ENCODE peak calls at places on chromosome 15, in ten cellular contexts. One of them, this sample, is unnamed. For H3K9me3, the result is how much of the 10 kb centered on the place peaks cover.

GRCh38 chr15:68252925-68253534 is 23.5 kb upstream of the CLN6 start:
- DNase-seq in thoracic aorta: no peak
- DNase-seq in ovary: peak
- DNase-seq in IMR-90: peak
- DNase-seq in left lung: no peak
- DNase-seq in colonic mucosa: peak
- DNase-seq in stomach: peak
- DNase-seq in MM.1S: peak
- DNase-seq in neural progenitor cell: peak
- DNase-seq in cardiac muscle cell: peak
- DNase-seq in this sample: no peak

GRCh38 chr15:67178569-67179210 is 75.8 kb downstream of the AAGAB start:
- DNase-seq in thoracic aorta: no peak
- DNase-seq in ovary: no peak
- DNase-seq in IMR-90: peak
- DNase-seq in left lung: no peak
- DNase-seq in colonic mucosa: no peak
- DNase-seq in stomach: no peak
- DNase-seq in MM.1S: no peak
- DNase-seq in neural progenitor cell: no peak
- DNase-seq in cardiac muscle cell: peak
- DNase-seq in this sample: peak

GRCh38 chr15:92383528-92384326 is 10.0 kb upstream of the ST8SIA2 start:
- DNase-seq in thoracic aorta: no peak
- DNase-seq in ovary: no peak
- DNase-seq in IMR-90: peak
- DNase-seq in left lung: no peak
- DNase-seq in colonic mucosa: peak
- DNase-seq in stomach: no peak
- DNase-seq in MM.1S: peak
- DNase-seq in neural progenitor cell: peak
- DNase-seq in cardiac muscle cell: peak
- DNase-seq in this sample: no peak

GRCh38 chr15:77838061-77838460 is 205.3 kb upstream of the LINGO1 start:
- DNase-seq in thoracic aorta: no peak
- DNase-seq in ovary: no peak
- DNase-seq in IMR-90: no peak
- DNase-seq in left lung: no peak
- DNase-seq in colonic mucosa: no peak
- DNase-seq in stomach: no peak
- DNase-seq in MM.1S: no peak
- DNase-seq in neural progenitor cell: no peak
- DNase-seq in cardiac muscle cell: peak
- DNase-seq in this sample: peak

GRCh38 chr15:70337292-70338186 is 239.8 kb upstream of the TLE3 start:
- DNase-seq in thoracic aorta: no peak
- DNase-seq in ovary: no peak
- DNase-seq in IMR-90: no peak
- DNase-seq in left lung: no peak
- DNase-seq in colonic mucosa: no peak
- DNase-seq in stomach: no peak
- DNase-seq in MM.1S: no peak
- DNase-seq in neural progenitor cell: no peak
- DNase-seq in cardiac muscle cell: peak
- DNase-seq in this sample: peak

GRCh38 chr15:95016511-95017219 is 785.3 kb downstream of the MCTP2 start:
- DNase-seq in thoracic aorta: no peak
- DNase-seq in ovary: no peak
- DNase-seq in IMR-90: peak
- DNase-seq in left lung: no peak
- DNase-seq in colonic mucosa: no peak
- DNase-seq in stomach: no peak
- DNase-seq in MM.1S: no peak
- DNase-seq in neural progenitor cell: no peak
- DNase-seq in cardiac muscle cell: no peak
- DNase-seq in this sample: no peak

GRCh38 chr15:35771878-35772442 is 226.0 kb upstream of the DPH6 start:
- DNase-seq in thoracic aorta: no peak
- DNase-seq in ovary: no peak
- DNase-seq in IMR-90: no peak
- DNase-seq in left lung: no peak
- DNase-seq in colonic mucosa: no peak
- DNase-seq in stomach: no peak
- DNase-seq in MM.1S: no peak
- DNase-seq in neural progenitor cell: peak
- DNase-seq in cardiac muscle cell: no peak
- DNase-seq in this sample: no peak

GRCh38 chr15:71252036-71252898 is 137.0 kb downstream of the THSD4 start:
- DNase-seq in thoracic aorta: no peak
- DNase-seq in ovary: no peak
- DNase-seq in IMR-90: peak
- DNase-seq in left lung: no peak
- DNase-seq in colonic mucosa: no peak
- DNase-seq in stomach: no peak
- DNase-seq in MM.1S: no peak
- DNase-seq in neural progenitor cell: no peak
- DNase-seq in cardiac muscle cell: peak
- DNase-seq in this sample: peak

GRCh38 chr15:100256096-100256984 is 85.4 kb downstream of the ADAMTS17 start:
- DNase-seq in thoracic aorta: no peak
- DNase-seq in ovary: no peak
- DNase-seq in IMR-90: no peak
- DNase-seq in left lung: no peak
- DNase-seq in colonic mucosa: no peak
- DNase-seq in stomach: peak
- DNase-seq in MM.1S: no peak
- DNase-seq in neural progenitor cell: no peak
- DNase-seq in cardiac muscle cell: no peak
- DNase-seq in this sample: no peak

GRCh38 chr15:74958320-74958907 is 1.8 kb upstream of the RPP25 start:
- DNase-seq in thoracic aorta: peak
- DNase-seq in ovary: no peak
- DNase-seq in IMR-90: no peak
- DNase-seq in left lung: peak
- DNase-seq in colonic mucosa: peak
- DNase-seq in stomach: peak
- DNase-seq in MM.1S: no peak
- DNase-seq in neural progenitor cell: peak
- DNase-seq in cardiac muscle cell: peak
- DNase-seq in this sample: peak

GRCh38 chr15:25240461-25241021 is 198.3 kb downstream of the UBE3A start:
- DNase-seq in thoracic aorta: no peak
- DNase-seq in ovary: no peak
- DNase-seq in IMR-90: no peak
- DNase-seq in left lung: peak
- DNase-seq in colonic mucosa: no peak
- DNase-seq in stomach: no peak
- DNase-seq in MM.1S: no peak
- DNase-seq in neural progenitor cell: no peak
- DNase-seq in cardiac muscle cell: no peak
- DNase-seq in this sample: peak

GRCh38 chr15:25242166-25242879 is 196.5 kb downstream of the UBE3A start:
- DNase-seq in thoracic aorta: no peak
- DNase-seq in ovary: peak
- DNase-seq in IMR-90: no peak
- DNase-seq in left lung: peak
- DNase-seq in colonic mucosa: no peak
- DNase-seq in stomach: no peak
- DNase-seq in MM.1S: no peak
- DNase-seq in neural progenitor cell: no peak
- DNase-seq in cardiac muscle cell: no peak
- DNase-seq in this sample: no peak

GRCh38 chr15:25239471-25240345 is 199.1 kb downstream of the UBE3A start:
- DNase-seq in thoracic aorta: no peak
- DNase-seq in ovary: no peak
- DNase-seq in IMR-90: no peak
- DNase-seq in left lung: peak
- DNase-seq in colonic mucosa: no peak
- DNase-seq in stomach: no peak
- DNase-seq in MM.1S: no peak
- DNase-seq in neural progenitor cell: no peak
- DNase-seq in cardiac muscle cell: no peak
- DNase-seq in this sample: no peak

GRCh38 chr15:25242957-25243799 is 195.6 kb downstream of the UBE3A start:
- DNase-seq in thoracic aorta: no peak
- DNase-seq in ovary: no peak
- DNase-seq in IMR-90: no peak
- DNase-seq in left lung: peak
- DNase-seq in colonic mucosa: no peak
- DNase-seq in stomach: peak
- DNase-seq in MM.1S: no peak
- DNase-seq in neural progenitor cell: no peak
- DNase-seq in cardiac muscle cell: no peak
- DNase-seq in this sample: peak

GRCh38 chr15:25241241-25241801 is 197.5 kb downstream of the UBE3A start:
- DNase-seq in thoracic aorta: no peak
- DNase-seq in ovary: no peak
- DNase-seq in IMR-90: no peak
- DNase-seq in left lung: peak
- DNase-seq in colonic mucosa: no peak
- DNase-seq in stomach: no peak
- DNase-seq in MM.1S: no peak
- DNase-seq in neural progenitor cell: no peak
- DNase-seq in cardiac muscle cell: no peak
- DNase-seq in this sample: peak
- H3K9me3 ChIP-seq in thoracic aorta: under half
- H3K9me3 ChIP-seq in ovary: under half
- H3K9me3 ChIP-seq in IMR-90: half or more
- H3K9me3 ChIP-seq in left lung: half or more
- H3K9me3 ChIP-seq in colonic mucosa: under half
- H3K9me3 ChIP-seq in stomach: half or more
- H3K9me3 ChIP-seq in MM.1S: under half
- H3K9me3 ChIP-seq in neural progenitor cell: under half
- H3K9me3 ChIP-seq in cardiac muscle cell: under half
- H3K9me3 ChIP-seq in this sample: half or more

DNA sequence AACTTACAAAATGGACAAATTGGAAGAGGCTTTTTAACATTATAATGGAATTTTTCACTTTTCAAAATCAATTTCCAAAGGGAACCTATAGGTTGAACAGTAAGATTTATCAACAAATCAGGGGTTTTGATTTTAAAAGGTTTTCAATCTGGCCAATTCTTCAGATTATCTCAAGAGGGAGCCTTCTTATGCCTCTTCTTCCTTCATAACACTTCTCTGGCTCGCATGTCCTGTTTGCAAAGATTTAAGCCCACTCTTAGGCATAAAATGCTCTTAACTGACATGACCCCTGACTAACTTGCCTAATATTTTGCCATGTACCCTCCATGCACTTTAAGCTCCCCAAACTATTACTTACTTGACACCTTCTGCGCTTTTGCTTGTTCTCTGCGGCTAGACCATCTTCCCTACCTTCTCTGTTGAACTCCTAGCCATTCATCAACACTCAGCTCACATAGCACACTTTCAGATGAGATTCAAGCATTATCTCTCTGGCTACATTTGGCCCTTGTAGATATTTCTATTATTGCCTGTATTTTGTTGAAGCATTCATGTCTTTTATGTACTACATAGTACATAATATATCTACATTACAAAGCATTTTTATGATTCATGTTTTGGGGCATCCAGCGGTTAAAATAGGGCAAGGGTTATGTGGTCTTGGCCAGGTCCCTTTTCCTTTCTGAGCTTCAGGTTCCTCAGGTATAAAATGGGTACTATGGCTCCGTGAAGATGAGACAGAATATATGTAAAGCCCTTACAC is 1.0 kb upstream of the ARIH1 start:
- DNase-seq in thoracic aorta: no peak
- DNase-seq in ovary: no peak
- DNase-seq in IMR-90: peak
- DNase-seq in left lung: no peak
- DNase-seq in colonic mucosa: no peak
- DNase-seq in stomach: no peak
- DNase-seq in MM.1S: no peak
- DNase-seq in neural progenitor cell: no peak
- DNase-seq in cardiac muscle cell: peak
- DNase-seq in this sample: no peak
- TF ChIP-seq CTCF in thoracic aorta: no peak
- TF ChIP-seq CTCF in ovary: no peak
- TF ChIP-seq CTCF in IMR-90: peak
- TF ChIP-seq CTCF in left lung: no peak
- TF ChIP-seq CTCF in colonic mucosa: no peak
- TF ChIP-seq CTCF in stomach: no peak
- TF ChIP-seq CTCF in MM.1S: peak
- TF ChIP-seq CTCF in neural progenitor cell: no peak
- TF ChIP-seq CTCF in cardiac muscle cell: peak
- TF ChIP-seq CTCF in this sample: no peak

DNA sequence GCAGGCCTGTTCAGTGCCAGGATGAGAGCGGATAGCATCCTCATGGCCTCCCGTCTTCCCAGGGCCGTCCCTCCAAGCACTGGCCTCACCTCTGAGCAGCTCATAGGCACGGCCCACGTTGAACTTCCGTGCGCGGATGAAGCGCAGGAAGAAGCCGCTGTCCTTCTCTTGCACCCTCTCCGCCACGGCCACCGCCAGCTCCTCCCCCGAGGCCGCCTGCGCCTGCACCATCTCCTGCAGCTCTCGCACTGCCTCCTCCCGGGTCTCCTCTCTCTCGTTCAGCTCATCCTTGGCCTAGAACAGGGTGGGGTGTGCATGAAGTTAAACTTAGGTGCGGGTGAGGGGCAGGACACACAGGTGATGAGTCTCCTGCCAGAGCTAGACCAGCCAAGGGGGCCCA is 4.3 kb downstream of the RLBP1 start:
- DNase-seq in thoracic aorta: no peak
- DNase-seq in ovary: no peak
- DNase-seq in IMR-90: no peak
- DNase-seq in left lung: no peak
- DNase-seq in colonic mucosa: no peak
- DNase-seq in stomach: no peak
- DNase-seq in MM.1S: no peak
- DNase-seq in neural progenitor cell: no peak
- DNase-seq in cardiac muscle cell: no peak
- DNase-seq in this sample: no peak
- H3K27ac ChIP-seq in thoracic aorta: no peak
- H3K27ac ChIP-seq in ovary: no peak
- H3K27ac ChIP-seq in IMR-90: no peak
- H3K27ac ChIP-seq in left lung: no peak
- H3K27ac ChIP-seq in colonic mucosa: no peak
- H3K27ac ChIP-seq in stomach: no peak
- H3K27ac ChIP-seq in MM.1S: no peak
- H3K27ac ChIP-seq in neural progenitor cell: no peak
- H3K27ac ChIP-seq in cardiac muscle cell: no peak
- H3K27ac ChIP-seq in this sample: no peak

GRCh38 chr15:26899658-26900057 is 32.8 kb downstream of the GABRA5 start:
- DNase-seq in thoracic aorta: no peak
- DNase-seq in ovary: no peak
- DNase-seq in IMR-90: no peak
- DNase-seq in left lung: no peak
- DNase-seq in colonic mucosa: no peak
- DNase-seq in stomach: no peak
- DNase-seq in MM.1S: no peak
- DNase-seq in neural progenitor cell: no peak
- DNase-seq in cardiac muscle cell: no peak
- DNase-seq in this sample: no peak

DNA sequence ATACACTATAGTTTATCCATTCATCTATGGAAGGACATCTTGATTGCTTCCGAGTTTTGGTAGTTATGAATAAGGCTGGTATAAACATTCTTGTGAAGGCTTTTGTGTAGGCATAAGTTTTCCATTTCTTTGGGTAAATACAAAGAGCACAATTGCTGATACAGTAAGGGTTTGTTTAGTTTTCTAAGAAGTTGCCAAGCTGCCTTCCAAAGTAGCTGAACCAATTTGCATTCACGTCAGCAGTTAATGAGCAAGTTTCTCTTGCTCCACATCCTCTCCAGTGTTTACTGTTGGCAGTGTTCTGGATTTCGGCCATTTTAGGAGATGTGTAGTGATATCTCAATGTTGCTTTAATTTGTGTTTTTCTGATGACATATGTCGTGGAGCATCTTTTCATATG is 34.2 kb downstream of the GABRA5 start:
- DNase-seq in thoracic aorta: no peak
- DNase-seq in ovary: no peak
- DNase-seq in IMR-90: peak
- DNase-seq in left lung: no peak
- DNase-seq in colonic mucosa: no peak
- DNase-seq in stomach: no peak
- DNase-seq in MM.1S: no peak
- DNase-seq in neural progenitor cell: no peak
- DNase-seq in cardiac muscle cell: no peak
- DNase-seq in this sample: no peak
- H3K9me3 ChIP-seq in thoracic aorta: under half
- H3K9me3 ChIP-seq in ovary: under half
- H3K9me3 ChIP-seq in IMR-90: under half
- H3K9me3 ChIP-seq in left lung: half or more
- H3K9me3 ChIP-seq in colonic mucosa: under half
- H3K9me3 ChIP-seq in stomach: under half
- H3K9me3 ChIP-seq in MM.1S: under half
- H3K9me3 ChIP-seq in neural progenitor cell: under half
- H3K9me3 ChIP-seq in cardiac muscle cell: under half
- H3K9me3 ChIP-seq in this sample: under half

This sample was measured in RWPE2.